ENCODE peak calls at places on chromosomes 16 and 17, in four cellular contexts. W, B, S and I are unnamed samples.

GRCh38 chr17:43125967-43126910 is 1.1 kb upstream of the BRCA1 start:
- DNase-seq in W (no peak), S (no peak), B (no peak), I (no peak)

GRCh38 chr16:19517424-19518089 is 4.3 kb downstream of the GDE1 start:
- DNase-seq in W (no peak), S (no peak), B (no peak), I (peak; percentile 17)

GRCh38 chr16:9395958-9396359 is 304.5 kb downstream of the HAPSTR1 start:
- DNase-seq in W (no peak), S (no peak), B (no peak), I (no peak)

GRCh38 chr17:60817187-60817586 is 139.5 kb downstream of the BCAS3 start:
- DNase-seq in S (no peak), W (no peak), B (no peak), I (peak; percentile 2)

GRCh38 chr16:88700636-88701482 is 5.3 kb downstream of the RNF166 start:
- DNase-seq in B (no peak), S (peak; percentile 92), W (peak; percentile 94), I (peak; percentile 94)

GRCh38 chr17:30554839-30555751 is 77.9 kb downstream of the GOSR1 start:
- DNase-seq in B (no peak), W (no peak), S (no peak), I (peak; percentile 16)

GRCh38 chr16:10280262-10281170 is 98.3 kb upstream of the GRIN2A start:
- DNase-seq in S (no peak), B (no peak), W (no peak), I (no peak)

GRCh38 chr16:13923703-13924298 is 3.8 kb downstream of the ERCC4 start:
- DNase-seq in B (no peak), S (no peak), W (no peak), I (no peak)

GRCh38 chr16:17063156-17063555 is 407.6 kb downstream of the XYLT1 start:
- DNase-seq in W (no peak), S (no peak), B (no peak), I (no peak)

GRCh38 chr17:39525801-39526506 is 64.7 kb downstream of the CDK12 start:
- DNase-seq in S (no peak), B (no peak), W (no peak), I (no peak)

GRCh38 chr17:76414334-76415295 is 30.2 kb downstream of the SPHK1 start:
- DNase-seq in W (no peak), S (no peak), B (no peak), I (no peak)

GRCh38 chr17:11319894-11320293 is 78.9 kb downstream of the SHISA6 start:
- DNase-seq in S (no peak), W (no peak), B (no peak), I (no peak)

GRCh38 chr16:56106527-56106926 is 84.8 kb upstream of the GNAO1 start:
- DNase-seq in B (no peak), W (no peak), S (no peak), I (no peak)

GRCh38 chr17:18314059-18314730 is 599 bp downstream of the TOP3A start:
- DNase-seq in S (no peak), B (no peak), W (no peak), I (no peak)

GRCh38 chr16:84827131-84827574 is 7.4 kb downstream of the CRISPLD2 start:
- DNase-seq in S (no peak), B (no peak), W (no peak), I (no peak)